ENCODE peak calls at places on chromosomes 3 and 15, in five cellular contexts. One of them, this sample, is unnamed.

GRCh38 chr15:74387988-74388955 is 20.8 kb upstream of the CYP11A1 start:
- DNase-seq in prostate gland: no peak
- DNase-seq in heart left ventricle: no peak
- DNase-seq in A549: no peak
- DNase-seq in breast epithelium: no peak
- DNase-seq in this sample: no peak

GRCh38 chr3:144770813-144771400 is 799.3 kb downstream of the DIPK2A start:
- DNase-seq in prostate gland: no peak
- DNase-seq in heart left ventricle: no peak
- DNase-seq in A549: peak
- DNase-seq in breast epithelium: no peak
- DNase-seq in this sample: no peak

GRCh38 chr15:34984884-34985630 is 3.0 kb downstream of the ZNF770 start:
- DNase-seq in prostate gland: no peak
- DNase-seq in heart left ventricle: peak
- DNase-seq in A549: no peak
- DNase-seq in breast epithelium: no peak
- DNase-seq in this sample: peak

GRCh38 chr3:43490640-43491185 is 131.1 kb downstream of the ANO10 start:
- DNase-seq in prostate gland: no peak
- DNase-seq in heart left ventricle: no peak
- DNase-seq in A549: no peak
- DNase-seq in breast epithelium: no peak
- DNase-seq in this sample: no peak

GRCh38 chr3:105365171-105365535 is 1.6 kb upstream of the ALCAM start:
- DNase-seq in prostate gland: peak
- DNase-seq in heart left ventricle: no peak
- DNase-seq in A549: no peak
- DNase-seq in breast epithelium: no peak
- DNase-seq in this sample: no peak

GRCh38 chr3:38163117-38163870 is 2.0 kb upstream of the OXSR1 start:
- DNase-seq in prostate gland: no peak
- DNase-seq in heart left ventricle: no peak
- DNase-seq in A549: peak
- DNase-seq in breast epithelium: no peak
- DNase-seq in this sample: no peak

GRCh38 chr3:171116365-171116764 is 89.8 kb upstream of the SLC2A2 start:
- DNase-seq in prostate gland: no peak
- DNase-seq in heart left ventricle: no peak
- DNase-seq in A549: no peak
- DNase-seq in breast epithelium: no peak
- DNase-seq in this sample: no peak

GRCh38 chr3:70556056-70556455 is 243.6 kb upstream of the MDFIC2 start:
- DNase-seq in prostate gland: no peak
- DNase-seq in heart left ventricle: no peak
- DNase-seq in A549: no peak
- DNase-seq in breast epithelium: no peak
- DNase-seq in this sample: no peak

GRCh38 chr15:94968133-94968532 is 736.8 kb downstream of the MCTP2 start:
- DNase-seq in prostate gland: no peak
- DNase-seq in heart left ventricle: no peak
- DNase-seq in A549: no peak
- DNase-seq in breast epithelium: no peak
- DNase-seq in this sample: no peak

GRCh38 chr3:125045965-125046364 is 9.8 kb downstream of the HEG1 start:
- DNase-seq in prostate gland: no peak
- DNase-seq in heart left ventricle: no peak
- DNase-seq in A549: no peak
- DNase-seq in breast epithelium: no peak
- DNase-seq in this sample: no peak

GRCh38 chr15:31317980-31318342 is 8.7 kb upstream of the KLF13 start:
- DNase-seq in prostate gland: no peak
- DNase-seq in heart left ventricle: no peak
- DNase-seq in A549: no peak
- DNase-seq in breast epithelium: no peak
- DNase-seq in this sample: no peak

GRCh38 chr3:157938154-157938774 is 168.0 kb downstream of the SHOX2 start:
- DNase-seq in prostate gland: no peak
- DNase-seq in heart left ventricle: no peak
- DNase-seq in A549: no peak
- DNase-seq in breast epithelium: no peak
- DNase-seq in this sample: no peak

GRCh38 chr3:190172751-190173150 is 52.1 kb upstream of the P3H2 start:
- DNase-seq in prostate gland: no peak
- DNase-seq in heart left ventricle: no peak
- DNase-seq in A549: no peak
- DNase-seq in breast epithelium: no peak
- DNase-seq in this sample: no peak

GRCh38 chr3:52054689-52055511 is 1.5 kb downstream of the DUSP7 start:
- DNase-seq in prostate gland: no peak
- DNase-seq in heart left ventricle: no peak
- DNase-seq in A549: no peak
- DNase-seq in breast epithelium: no peak
- DNase-seq in this sample: no peak

GRCh38 chr3:119408243-119408950 is 55.0 kb downstream of the TMEM39A start:
- DNase-seq in prostate gland: no peak
- DNase-seq in heart left ventricle: no peak
- DNase-seq in A549: no peak
- DNase-seq in breast epithelium: no peak
- DNase-seq in this sample: no peak

GRCh38 chr3:32996755-32997091 is 45.3 kb downstream of the CCR4 start:
- DNase-seq in prostate gland: no peak
- DNase-seq in heart left ventricle: no peak
- DNase-seq in A549: no peak
- DNase-seq in breast epithelium: no peak
- DNase-seq in this sample: no peak

GRCh38 chr3:111739241-111739952 is 119.7 kb upstream of the PHLDB2 start:
- DNase-seq in prostate gland: peak
- DNase-seq in heart left ventricle: peak
- DNase-seq in A549: peak
- DNase-seq in breast epithelium: no peak
- DNase-seq in this sample: peak

GRCh38 chr3:123094492-123094891 is 27.7 kb downstream of the PDIA5 start:
- DNase-seq in prostate gland: no peak
- DNase-seq in heart left ventricle: no peak
- DNase-seq in A549: no peak
- DNase-seq in breast epithelium: no peak
- DNase-seq in this sample: no peak

GRCh38 chr3:164332856-164333802 is 745.2 kb downstream of the SI start:
- DNase-seq in prostate gland: no peak
- DNase-seq in heart left ventricle: no peak
- DNase-seq in A549: no peak
- DNase-seq in breast epithelium: no peak
- DNase-seq in this sample: no peak

GRCh38 chr15:68106656-68107055 is 52.5 kb downstream of the PIAS1 start:
- DNase-seq in prostate gland: no peak
- DNase-seq in heart left ventricle: no peak
- DNase-seq in A549: no peak
- DNase-seq in breast epithelium: no peak
- DNase-seq in this sample: no peak

GRCh38 chr15:43268111-43269105 is 1.7 kb upstream of the TGM5 start:
- DNase-seq in prostate gland: no peak
- DNase-seq in heart left ventricle: no peak
- DNase-seq in A549: no peak
- DNase-seq in breast epithelium: no peak
- DNase-seq in this sample: no peak

GRCh38 chr15:70892002-70892911 is at the start of the genes LRRC49 and THAP10:
- DNase-seq in prostate gland: peak
- DNase-seq in heart left ventricle: peak
- DNase-seq in A549: peak
- DNase-seq in breast epithelium: peak
- DNase-seq in this sample: peak

GRCh38 chr15:70892912-70893560 is 410 bp downstream of the LRRC49 start:
- DNase-seq in prostate gland: peak
- DNase-seq in heart left ventricle: peak
- DNase-seq in A549: peak
- DNase-seq in breast epithelium: no peak
- DNase-seq in this sample: no peak
- H3K4me3 ChIP-seq in prostate gland: peak
- H3K4me3 ChIP-seq in heart left ventricle: peak
- H3K4me3 ChIP-seq in A549: peak
- H3K4me3 ChIP-seq in breast epithelium: peak
- H3K4me3 ChIP-seq in this sample: peak

DNA sequence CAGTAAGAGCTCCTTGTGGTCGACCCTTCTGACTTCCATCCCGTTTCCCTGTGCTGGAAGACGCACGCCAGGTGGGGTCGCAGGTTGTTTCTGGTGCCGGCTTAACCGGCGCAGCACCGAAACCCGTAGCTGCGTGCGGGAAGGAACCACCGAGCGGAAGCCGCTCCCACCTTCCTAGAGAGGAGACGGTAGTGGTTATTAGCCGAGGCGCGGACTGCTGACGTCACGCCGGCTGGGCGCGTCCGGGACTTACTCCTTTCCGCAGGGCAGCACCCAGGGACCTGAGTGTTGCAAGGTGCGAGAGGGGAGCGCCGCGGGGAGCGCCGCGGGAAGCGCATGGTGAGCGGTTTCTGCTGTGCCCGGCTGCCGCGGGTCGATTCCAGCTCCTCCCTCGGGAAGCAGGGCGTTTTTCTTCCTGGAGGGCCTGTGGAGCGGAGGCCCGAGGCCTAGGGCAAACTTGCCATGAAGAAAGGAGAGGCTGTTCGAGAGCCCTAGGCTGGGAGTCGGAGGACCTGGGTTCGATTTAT is at the start of gene ZNF501:
- DNase-seq in prostate gland: peak
- DNase-seq in heart left ventricle: peak
- DNase-seq in A549: no peak
- DNase-seq in breast epithelium: peak
- DNase-seq in this sample: peak
- TF ChIP-seq POLR2A in prostate gland: peak
- TF ChIP-seq POLR2A in heart left ventricle: peak
- TF ChIP-seq POLR2A in A549: no peak
- TF ChIP-seq POLR2A in breast epithelium: no peak
- TF ChIP-seq POLR2A in this sample: no peak

GRCh38 chr15:58628206-58629057 is 121.1 kb downstream of the ADAM10 start:
- DNase-seq in prostate gland: no peak
- DNase-seq in heart left ventricle: no peak
- DNase-seq in A549: no peak
- DNase-seq in breast epithelium: no peak
- DNase-seq in this sample: no peak

GRCh38 chr15:58631319-58631718 is 118.2 kb downstream of the ADAM10 start:
- DNase-seq in prostate gland: no peak
- DNase-seq in heart left ventricle: no peak
- DNase-seq in A549: no peak
- DNase-seq in breast epithelium: no peak
- DNase-seq in this sample: no peak

GRCh38 chr15:58627046-58627445 is 122.5 kb downstream of the ADAM10 start:
- DNase-seq in prostate gland: no peak
- DNase-seq in heart left ventricle: no peak
- DNase-seq in A549: no peak
- DNase-seq in breast epithelium: no peak
- DNase-seq in this sample: no peak

GRCh38 chr15:58627706-58628105 is 121.8 kb downstream of the ADAM10 start:
- DNase-seq in prostate gland: no peak
- DNase-seq in heart left ventricle: no peak
- DNase-seq in A549: no peak
- DNase-seq in breast epithelium: no peak
- DNase-seq in this sample: no peak

GRCh38 chr15:58629625-58630024 is 119.9 kb downstream of the ADAM10 start:
- DNase-seq in prostate gland: no peak
- DNase-seq in heart left ventricle: peak
- DNase-seq in A549: no peak
- DNase-seq in breast epithelium: no peak
- DNase-seq in this sample: no peak
- H3K4me3 ChIP-seq in prostate gland: no peak
- H3K4me3 ChIP-seq in heart left ventricle: no peak
- H3K4me3 ChIP-seq in A549: no peak
- H3K4me3 ChIP-seq in breast epithelium: no peak
- H3K4me3 ChIP-seq in this sample: no peak

DNA sequence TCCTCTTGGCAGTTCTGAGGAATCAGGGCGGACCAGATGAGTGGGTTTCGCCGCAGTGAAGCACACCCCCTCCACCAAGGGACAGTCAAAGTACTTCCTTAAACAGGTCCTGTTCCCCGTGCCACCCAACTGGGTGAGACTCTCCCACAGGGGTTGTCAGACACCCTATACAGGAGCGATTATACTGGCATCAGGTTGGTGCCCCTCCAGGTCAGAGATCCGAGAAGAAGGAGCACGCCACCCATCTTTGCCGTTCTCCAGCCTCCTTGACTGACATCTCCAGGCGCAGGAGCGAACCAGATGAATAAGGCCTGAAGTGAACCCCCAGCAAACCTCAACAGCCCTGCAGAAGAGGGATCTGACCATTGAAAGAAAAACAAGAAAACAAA is 108.1 kb upstream of the ZBTB20 start:
- DNase-seq in prostate gland: no peak
- DNase-seq in heart left ventricle: no peak
- DNase-seq in A549: no peak
- DNase-seq in breast epithelium: no peak
- DNase-seq in this sample: no peak
- TF ChIP-seq POLR2A in prostate gland: no peak
- TF ChIP-seq POLR2A in heart left ventricle: no peak
- TF ChIP-seq POLR2A in A549: no peak
- TF ChIP-seq POLR2A in breast epithelium: no peak
- TF ChIP-seq POLR2A in this sample: no peak

DNA sequence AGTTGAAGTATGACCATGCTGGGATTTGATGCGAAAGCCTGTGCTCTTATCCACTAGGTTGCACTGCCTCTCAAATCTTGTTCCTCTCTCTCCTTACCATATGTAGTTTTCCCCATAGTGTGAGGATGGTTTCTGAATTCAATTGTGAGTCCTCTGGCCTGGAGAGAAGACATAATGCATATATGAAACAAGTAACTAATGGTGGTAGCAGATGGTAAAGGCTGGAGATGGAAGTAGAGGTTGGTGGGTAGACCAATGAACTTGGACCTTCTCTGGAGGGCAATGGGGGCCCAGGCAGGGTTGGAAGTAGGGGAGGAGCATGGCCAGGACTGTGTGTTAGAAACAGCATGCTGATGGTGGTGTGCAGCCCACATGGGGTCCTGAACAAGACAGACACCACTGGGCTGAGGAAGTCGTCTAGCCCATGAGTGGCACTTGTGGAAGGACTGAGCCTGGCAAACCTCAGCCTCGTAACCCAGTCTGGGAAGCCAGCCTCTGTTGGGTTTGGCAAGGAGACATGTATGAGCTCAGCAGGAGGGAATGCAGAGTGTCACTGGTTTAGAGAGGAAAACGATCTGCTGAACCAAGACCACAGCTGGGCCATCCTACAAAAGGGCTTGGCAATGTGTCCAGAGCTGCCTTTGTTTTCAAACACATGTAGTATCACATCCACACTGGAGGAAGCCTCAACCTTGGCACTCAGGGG is 18.5 kb upstream of the LMCD1 start:
- DNase-seq in prostate gland: peak
- DNase-seq in heart left ventricle: peak
- DNase-seq in A549: peak
- DNase-seq in breast epithelium: peak
- DNase-seq in this sample: peak
- H3K4me3 ChIP-seq in prostate gland: no peak
- H3K4me3 ChIP-seq in heart left ventricle: no peak
- H3K4me3 ChIP-seq in A549: no peak
- H3K4me3 ChIP-seq in breast epithelium: no peak
- H3K4me3 ChIP-seq in this sample: no peak

This sample was measured in right lobe of liver.